ENCODE peak calls at places on chromosomes 7 and 10, in ten cellular contexts. R is NCI-H1694 treated with DMSO at 0.1 percent for 48 hours; F is kidney tubule cell; Y is stimulated activated CD4-positive, alpha-beta T cell treated with anti-CD3 and anti-CD28 coated beads, Interleukin-1b, Interleukin-23, amount 100 ng/mL, for 1 hour; A is NCI-H2107; M is NCI-H69; L is stimulated activated naive CD8-positive, alpha-beta T cell treated with anti-CD3 and anti-CD28 coated beads, Interleukin-15, Interleukin-2, amounts not matched to agents 100 U/mL and 50 U/mL, for 24 hours; H is NCI-H1092; U is T-helper 1 cell; X is putamen. N is an unnamed sample.
A peak's percentile ranks its signal among the peaks of the same experiment; 100 is the strongest.

GRCh38 chr7:27516415-27516814 is 146.3 kb downstream of the HIBADH start:
- DNase-seq in R (no peak), F (no peak), Y (no peak), A (no peak), M (peak; percentile 96), L (no peak), H (no peak), U (no peak), X (no peak), N (no peak)

GRCh38 chr10:93313798-93314197 is 168.3 kb downstream of the MYOF start:
- DNase-seq in R (no peak), F (no peak), Y (no peak), A (no peak), M (no peak), L (no peak), H (no peak), U (peak; percentile 45), X (no peak), N (no peak)

GRCh38 chr10:44575601-44576380 is 190.9 kb upstream of the CXCL12 start:
- DNase-seq in R (no peak), F (no peak), Y (no peak), A (no peak), M (no peak), L (no peak), H (no peak), U (no peak), X (no peak), N (no peak)

GRCh38 chr10:101745074-101745690 is 30.7 kb downstream of the FGF8 start:
- DNase-seq in R (no peak), F (peak; percentile 8), Y (no peak), A (no peak), M (no peak), L (no peak), H (no peak), U (no peak), X (no peak), N (no peak)

GRCh38 chr7:133196872-133197612 is 55.8 kb upstream of the EXOC4 start:
- DNase-seq in R (no peak), F (no peak), Y (no peak), A (no peak), M (peak; percentile 80), L (no peak), H (no peak), U (no peak), X (no peak), N (no peak)

GRCh38 chr7:39577229-39577874 is 11.1 kb downstream of the YAE1 start:
- DNase-seq in R (no peak), F (no peak), Y (no peak), A (no peak), M (no peak), L (no peak), H (no peak), U (no peak), X (no peak), N (no peak)

GRCh38 chr7:98719396-98719795 is 102.3 kb downstream of the NPTX2 start:
- DNase-seq in R (no peak), F (no peak), Y (no peak), A (no peak), M (no peak), L (no peak), H (no peak), U (no peak), X (no peak), N (no peak)

GRCh38 chr10:133180915-133181639 is 21.1 kb downstream of the KNDC1 start:
- DNase-seq in R (no peak), F (no peak), Y (no peak), A (no peak), M (no peak), L (no peak), H (no peak), U (no peak), X (no peak), N (no peak)

GRCh38 chr7:155136619-155137243 is 66.6 kb downstream of the HTR5A start:
- DNase-seq in R (no peak), F (peak; percentile 47), Y (no peak), A (no peak), M (no peak), L (no peak), H (no peak), U (no peak), X (no peak), N (no peak)

GRCh38 chr7:2138146-2138765 is 94.5 kb downstream of the MAD1L1 start:
- DNase-seq in R (no peak), F (no peak), Y (no peak), A (no peak), M (no peak), L (peak; percentile 70), H (no peak), U (peak; percentile 26), X (no peak), N (no peak)

GRCh38 chr10:125148021-125148439 is 12.3 kb downstream of the CTBP2 start:
- DNase-seq in R (no peak), F (peak; percentile 66), Y (no peak), A (no peak), M (peak; percentile 14), L (no peak), H (no peak), U (no peak), X (no peak), N (no peak)

GRCh38 chr10:120436431-120437142 is 20.4 kb upstream of the PLPP4 start:
- DNase-seq in R (no peak), F (peak; percentile 59), Y (no peak), A (no peak), M (peak; percentile 17), L (no peak), H (no peak), U (no peak), X (no peak), N (no peak)

GRCh38 chr10:3803884-3804741 is 19.1 kb upstream of the KLF6 start:
- DNase-seq in R (no peak), F (peak; percentile 14), Y (no peak), A (no peak), M (no peak), L (peak; percentile 74), H (no peak), U (peak; percentile 74), X (no peak), N (no peak)

GRCh38 chr7:12741951-12742575 is 54.6 kb downstream of the ARL4A start:
- DNase-seq in R (no peak), F (peak; percentile 62), Y (no peak), A (no peak), M (no peak), L (no peak), H (no peak), U (no peak), X (no peak), N (no peak)

GRCh38 chr7:29825750-29826529 is 19.6 kb downstream of the WIPF3 start:
- DNase-seq in R (no peak), F (no peak), Y (no peak), A (no peak), M (no peak), L (no peak), H (no peak), U (peak; percentile 10), X (no peak), N (no peak)

GRCh38 chr7:8217200-8218068 is 44.5 kb downstream of the ICA1 start:
- DNase-seq in R (peak; percentile 83), F (peak; percentile 74), Y (no peak), A (peak; percentile 69), M (peak; percentile 88), L (no peak), H (peak; percentile 82), U (peak; percentile 70), X (peak; percentile 80), N (peak; percentile 21)

GRCh38 chr7:76073335-76073990 is 25.6 kb downstream of the MDH2 start:
- DNase-seq in R (no peak), F (no peak), Y (no peak), A (no peak), M (no peak), L (no peak), H (no peak), U (no peak), X (no peak), N (no peak)

GRCh38 chr7:85261341-85261740 is 74.5 kb upstream of the SEMA3D start:
- DNase-seq in R (no peak), F (no peak), Y (no peak), A (no peak), M (no peak), L (no peak), H (no peak), U (no peak), X (no peak), N (no peak)

GRCh38 chr7:127396184-127396583 is 3.7 kb upstream of the ZNF800 start:
- DNase-seq in R (peak; percentile 11), F (peak; percentile 53), Y (no peak), A (no peak), M (no peak), L (no peak), H (no peak), U (no peak), X (no peak), N (no peak)

GRCh38 chr10:133608855-133609254 is 17.7 kb downstream of the FRG2B start:
- DNase-seq in R (no peak), F (peak; percentile 7), Y (no peak), A (peak; percentile 4), M (peak; percentile 6), L (no peak), H (no peak), U (peak; percentile 8), X (no peak), N (peak; percentile 31)

GRCh38 chr10:115963848-115964247 is 309.2 kb downstream of the GFRA1 start:
- DNase-seq in R (peak; percentile 29), F (peak; percentile 73), Y (no peak), A (no peak), M (peak; percentile 50), L (no peak), H (no peak), U (no peak), X (no peak), N (no peak)

N was measured in frontal cortex.